ENCODE peak calls at places on chromosomes 16 and 17, in four cellular contexts. O is upper lobe of left lung, C is sigmoid colon, X is ovary. E is an unnamed sample.

GRCh38 chr16:78271981-78272380 is 172.5 kb downstream of the WWOX start:
- DNase-seq in O (no peak), X (no peak), C (no peak), E (no peak)

GRCh38 chr16:82634955-82635610 is 8.3 kb downstream of the CDH13 start:
- DNase-seq in O (no peak), C (peak), X (no peak), E (no peak)

GRCh38 chr16:30997887-30998711 is 12.3 kb downstream of the STX1B start:
- DNase-seq in X (no peak), O (no peak), C (no peak), E (no peak)

GRCh38 chr17:2592974-2593845 is at the start of gene PAFAH1B1:
- DNase-seq in X (peak), C (peak), O (peak), E (peak)

GRCh38 chr16:58960034-58960433 is 225.9 kb upstream of the GOT2 start:
- DNase-seq in O (no peak), X (no peak), C (no peak), E (no peak)

GRCh38 chr16:83928341-83929055 is 24.5 kb upstream of the OSGIN1 start:
- DNase-seq in X (no peak), O (no peak), C (no peak), E (no peak)

GRCh38 chr17:76883744-76884525 is 15.7 kb downstream of the MGAT5B start:
- DNase-seq in C (no peak), X (no peak), O (no peak), E (no peak)

GRCh38 chr16:58032710-58033293 is 7.2 kb downstream of the MMP15 start:
- DNase-seq in C (no peak), O (peak), X (no peak), E (no peak)

GRCh38 chr17:55693244-55694216 is 29.1 kb downstream of the TMEM100 start:
- DNase-seq in C (peak), X (peak), O (no peak), E (no peak)

GRCh38 chr16:48556913-48557351 is 53.0 kb downstream of the N4BP1 start:
- DNase-seq in X (no peak), C (no peak), O (no peak), E (no peak)

GRCh38 chr17:82964851-82965341 is 114.5 kb upstream of the METRNL start:
- DNase-seq in O (no peak), X (no peak), C (no peak), E (no peak)

GRCh38 chr17:50209472-50210248 is 8.2 kb upstream of the COL1A1 start:
- DNase-seq in C (peak), X (peak), O (peak), E (no peak)

GRCh38 chr17:58572846-58573245 is 58.4 kb upstream of the MTMR4 start:
- DNase-seq in X (no peak), O (no peak), C (no peak), E (no peak)

GRCh38 chr17:520447-521167 is 168.0 kb upstream of the RPH3AL start:
- DNase-seq in O (no peak), C (no peak), X (no peak), E (no peak)

GRCh38 chr17:40100419-40100668 is at the start of gene NR1D1:
- DNase-seq in X (no peak), C (no peak), O (no peak), E (no peak)

GRCh38 chr17:40099627-40100418 is 566 bp downstream of the NR1D1 start:
- DNase-seq in O (no peak), X (no peak), C (no peak), E (no peak)

GRCh38 chr17:40100669-40101366 is 429 bp upstream of the NR1D1 start:
- DNase-seq in C (peak), O (peak), X (peak), E (peak)

GRCh38 chr17:40097931-40098845 is 2.2 kb downstream of the NR1D1 start:
- DNase-seq in C (peak), O (no peak), X (peak), E (no peak)

DNA sequence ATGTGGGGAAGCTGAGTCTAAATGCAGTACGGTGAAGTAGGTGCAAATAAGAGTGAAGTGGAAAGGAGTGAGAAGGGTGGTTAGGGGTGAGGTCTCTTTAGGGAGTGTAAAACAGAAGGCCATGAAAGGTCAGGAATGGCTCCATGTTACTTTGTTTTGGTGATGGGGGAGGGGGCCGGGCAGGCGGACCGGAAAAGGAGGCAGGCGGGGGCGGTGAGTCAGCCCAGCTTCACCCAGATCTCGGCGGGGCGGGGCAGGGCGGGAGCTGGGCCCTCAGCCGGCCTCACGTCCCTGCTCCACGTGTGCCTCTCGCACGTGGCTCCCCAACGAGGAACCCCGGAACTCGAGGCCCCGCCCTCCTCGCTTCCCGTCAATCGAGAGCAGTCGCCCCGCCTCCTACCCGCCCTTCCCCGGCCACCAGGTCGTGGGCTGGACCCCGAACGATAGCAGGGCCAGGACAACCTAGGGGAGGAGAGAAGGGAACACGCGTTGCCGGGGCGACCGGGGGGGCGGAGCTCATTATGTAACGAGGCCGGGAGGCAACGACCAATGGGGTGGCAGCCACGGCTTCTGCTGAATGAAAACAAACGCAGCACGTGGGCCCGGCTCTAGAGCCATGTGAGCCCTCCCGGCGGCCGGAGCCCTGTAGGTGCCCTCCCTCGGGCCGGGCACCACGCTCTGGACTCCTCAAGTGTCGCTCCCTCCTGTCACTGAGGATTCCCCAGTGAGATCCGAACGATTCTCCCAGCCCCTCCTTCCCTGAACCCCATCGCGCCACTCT is 1.4 kb downstream of the NR1D1 start:
- DNase-seq in C (peak), X (peak), O (peak), E (peak)
- TF ChIP-seq POLR2A in C (peak), X (peak), O (peak), E (no peak)

GRCh38 chr17:7589204-7589868 is 558 bp downstream of the SOX15 start:
- DNase-seq in O (peak), X (peak), C (peak), E (peak)
- TF ChIP-seq POLR2A in O (no peak), X (peak), C (no peak), E (no peak)

GRCh38 chr16:28834873-28835863 is 11.0 kb downstream of the TUFM start:
- DNase-seq in O (no peak), X (no peak), C (no peak), E (no peak)
- TF ChIP-seq POLR2A in O (no peak), X (no peak), C (no peak), E (peak)

GRCh38 chr17:46943218-46943510 is 20.2 kb downstream of the GOSR2 start:
- DNase-seq in X (no peak), O (no peak), C (no peak), E (no peak)

GRCh38 chr17:46947236-46947635 is 24.3 kb downstream of the GOSR2 start:
- DNase-seq in C (no peak), X (no peak), O (no peak), E (no peak)

GRCh38 chr17:46942441-46943217 is 19.7 kb downstream of the GOSR2 start:
- DNase-seq in X (peak), O (no peak), C (no peak), E (peak)

GRCh38 chr17:46943511-46944393 is 20.8 kb downstream of the GOSR2 start:
- DNase-seq in C (peak), X (peak), O (peak), E (no peak)

GRCh38 chr17:46944931-46945330 is 22.0 kb downstream of the GOSR2 start:
- DNase-seq in C (no peak), O (no peak), X (no peak), E (no peak)
- TF ChIP-seq POLR2A in C (no peak), O (no peak), X (no peak), E (no peak)

GRCh38 chr16:27551046-27551445 is 1.1 kb downstream of the KATNIP start:
- DNase-seq in C (no peak), O (no peak), X (no peak), E (no peak)

GRCh38 chr16:27547851-27548250 is 1.9 kb downstream of the GTF3C1 start:
- DNase-seq in C (peak), O (no peak), X (no peak), E (no peak)

GRCh38 chr16:27550582-27550920 is 607 bp downstream of the KATNIP start:
- DNase-seq in O (no peak), X (no peak), C (no peak), E (no peak)

GRCh38 chr16:27549607-27549856 is 181 bp downstream of the GTF3C1 start:
- DNase-seq in C (no peak), X (no peak), O (no peak), E (no peak)

GRCh38 chr16:27549857-27550581 is at the start of the genes GTF3C1 and KATNIP:
- DNase-seq in C (peak), O (peak), X (peak), E (peak)
- TF ChIP-seq POLR2A in C (peak), O (peak), X (peak), E (peak)

GRCh38 chr17:72640415-72641165 is 451.9 kb downstream of the SLC39A11 start:
- DNase-seq in C (no peak), X (no peak), O (peak), E (no peak)
- TF ChIP-seq POLR2A in C (no peak), X (no peak), O (no peak), E (no peak)

E was measured in GM12891.